ENCODE peak calls at places on chromosomes 1 and 21, in five cellular contexts. J, U, Q, G and C are unnamed samples.

GRCh38 chr1:245650441-245650840 is 495.7 kb downstream of the KIF26B start:
- DNase-seq in G (no peak), Q (no peak), J (no peak), U (no peak), C (no peak)

GRCh38 chr1:88490676-88491075 is 193.4 kb upstream of the PKN2 start:
- DNase-seq in J (no peak), Q (no peak), U (no peak), G (no peak), C (no peak)

GRCh38 chr1:21891081-21891480 is 46.0 kb downstream of the HSPG2 start:
- DNase-seq in Q (no peak), U (no peak), G (no peak), J (no peak), C (no peak)

GRCh38 chr1:227869851-227870305 is 54.4 kb downstream of the PRSS38 start:
- DNase-seq in J (no peak), Q (no peak), G (no peak), U (no peak), C (no peak)

GRCh38 chr1:24897263-24898151 is 32.6 kb downstream of the RUNX3 start:
- DNase-seq in U (peak), J (no peak), G (no peak), Q (no peak), C (peak)

GRCh38 chr1:76713535-76713934 is 153.7 kb upstream of the ST6GALNAC5 start:
- DNase-seq in Q (no peak), U (no peak), G (peak), J (no peak), C (no peak)

GRCh38 chr1:117339866-117340357 is 27.3 kb upstream of the MAN1A2 start:
- DNase-seq in U (peak), Q (no peak), J (no peak), G (no peak), C (no peak)

GRCh38 chr1:201603613-201604232 is 64.8 kb downstream of the NAV1 start:
- DNase-seq in Q (no peak), G (no peak), U (no peak), J (no peak), C (no peak)

GRCh38 chr1:21254335-21254951 is 35.8 kb downstream of the ECE1 start:
- DNase-seq in Q (no peak), G (no peak), U (peak), J (no peak), C (no peak)

GRCh38 chr1:47809301-47810084 is 187.7 kb downstream of the TRABD2B start:
- DNase-seq in J (no peak), Q (no peak), G (no peak), U (no peak), C (no peak)

GRCh38 chr1:175564723-175565122 is 178.7 kb downstream of the TNR start:
- DNase-seq in J (no peak), G (no peak), U (no peak), Q (no peak), C (no peak)

GRCh38 chr1:25802915-25803314 is 2.9 kb downstream of the SELENON start:
- DNase-seq in U (no peak), Q (no peak), J (no peak), G (no peak), C (no peak)

GRCh38 chr1:99133759-99134158 is 129.1 kb upstream of the PLPPR5 start:
- DNase-seq in Q (no peak), J (no peak), G (no peak), U (no peak), C (no peak)

GRCh38 chr1:145690587-145691558 is 16.3 kb downstream of the PDZK1 start:
- DNase-seq in J (no peak), U (no peak), G (peak), Q (no peak), C (no peak)

GRCh38 chr1:182259229-182259872 is 132.2 kb downstream of the GLUL start:
- DNase-seq in U (peak), J (no peak), Q (no peak), G (peak), C (no peak)

GRCh38 chr1:219416598-219417238 is 196.2 kb downstream of the ZC3H11B start:
- DNase-seq in J (peak), U (peak), Q (peak), G (no peak), C (peak)
- TF ChIP-seq CTCF in J (peak), U (peak), Q (peak), G (peak), C (no peak)

GRCh38 chr1:54567961-54568360 is 19.9 kb downstream of the ACOT11 start:
- DNase-seq in Q (no peak), J (no peak), G (no peak), U (no peak), C (no peak)
- TF ChIP-seq CTCF in Q (no peak), J (no peak), G (no peak), U (no peak), C (no peak)

DNA sequence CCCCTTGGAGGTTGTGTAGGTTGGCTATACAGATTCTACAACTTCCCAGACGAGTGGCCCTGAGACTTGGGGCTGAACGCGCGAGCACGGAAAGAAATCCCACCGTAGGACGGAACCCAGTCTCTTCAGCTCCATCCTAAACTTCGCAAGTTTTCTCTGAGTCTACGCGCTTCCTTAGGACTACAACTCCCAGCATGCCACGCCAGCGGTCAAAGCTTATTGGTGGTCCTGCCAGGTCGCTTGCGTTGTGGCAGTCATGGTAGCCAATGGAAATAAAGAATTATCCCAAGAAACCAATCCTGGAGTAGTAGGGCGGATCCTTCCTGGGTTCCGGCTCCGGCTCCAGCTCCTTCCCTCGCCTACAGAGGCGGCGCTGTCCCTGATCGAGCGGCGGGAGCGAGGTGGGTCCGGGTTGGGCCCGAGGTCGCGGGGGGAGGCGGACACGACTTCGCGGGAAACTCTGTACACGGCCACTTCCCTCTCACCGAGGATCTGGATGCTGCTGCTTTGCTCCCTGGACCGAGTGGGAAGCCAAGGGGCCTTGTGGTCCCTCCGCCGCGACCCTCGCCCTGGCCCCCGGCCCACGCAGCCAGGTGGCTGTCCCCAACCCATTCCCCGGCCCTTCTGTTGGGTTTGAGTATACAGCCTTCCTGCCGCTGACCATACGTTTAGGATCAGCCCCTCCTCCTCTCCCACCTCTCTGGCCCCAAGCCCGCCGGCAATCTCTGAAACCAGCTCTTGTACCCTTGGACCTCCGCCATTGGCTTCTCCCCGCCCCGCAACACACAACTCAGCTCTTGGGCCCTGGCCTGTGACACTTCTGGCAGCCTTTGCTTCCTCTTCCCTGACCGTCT is at the start of gene ZNF691:
- DNase-seq in Q (peak), U (peak), J (peak), G (peak), C (peak)
- TF ChIP-seq CTCF in Q (no peak), U (no peak), J (peak), G (peak), C (no peak)

GRCh38 chr1:15325375-15326085 is 78.5 kb downstream of the FHAD1 start:
- DNase-seq in U (no peak), G (no peak), Q (no peak), J (no peak), C (no peak)
- TF ChIP-seq CTCF in U (no peak), G (peak), Q (no peak), J (no peak), C (no peak)

GRCh38 chr1:226725870-226726212 is 13.2 kb downstream of the ITPKB start:
- DNase-seq in Q (no peak), J (no peak), G (no peak), U (no peak), C (no peak)

GRCh38 chr1:226722240-226722900 is 16.7 kb downstream of the ITPKB start:
- DNase-seq in Q (no peak), G (no peak), J (no peak), U (no peak), C (no peak)

GRCh38 chr1:226722901-226723639 is 16.0 kb downstream of the ITPKB start:
- DNase-seq in G (no peak), U (no peak), J (no peak), Q (no peak), C (no peak)

GRCh38 chr1:226719596-226720386 is 19.3 kb downstream of the ITPKB start:
- DNase-seq in G (no peak), Q (no peak), J (no peak), U (no peak), C (no peak)

GRCh38 chr1:226723640-226724532 is 15.2 kb downstream of the ITPKB start:
- DNase-seq in Q (no peak), U (no peak), G (no peak), J (peak), C (no peak)
- TF ChIP-seq CTCF in Q (no peak), U (no peak), G (no peak), J (no peak), C (no peak)

GRCh38 chr1:53838654-53838974 is 518 bp upstream of the NDC1 start:
- DNase-seq in G (no peak), Q (no peak), U (no peak), J (no peak), C (no peak)

GRCh38 chr1:53834776-53835175 is 3.3 kb downstream of the NDC1 start:
- DNase-seq in U (no peak), Q (no peak), J (no peak), G (no peak), C (no peak)

GRCh38 chr1:53842347-53842746 is 4.3 kb upstream of the NDC1 start:
- DNase-seq in Q (no peak), U (no peak), J (no peak), G (no peak), C (no peak)

GRCh38 chr1:53835491-53835890 is 2.6 kb downstream of the NDC1 start:
- DNase-seq in Q (no peak), J (no peak), U (no peak), G (no peak), C (no peak)

DNA sequence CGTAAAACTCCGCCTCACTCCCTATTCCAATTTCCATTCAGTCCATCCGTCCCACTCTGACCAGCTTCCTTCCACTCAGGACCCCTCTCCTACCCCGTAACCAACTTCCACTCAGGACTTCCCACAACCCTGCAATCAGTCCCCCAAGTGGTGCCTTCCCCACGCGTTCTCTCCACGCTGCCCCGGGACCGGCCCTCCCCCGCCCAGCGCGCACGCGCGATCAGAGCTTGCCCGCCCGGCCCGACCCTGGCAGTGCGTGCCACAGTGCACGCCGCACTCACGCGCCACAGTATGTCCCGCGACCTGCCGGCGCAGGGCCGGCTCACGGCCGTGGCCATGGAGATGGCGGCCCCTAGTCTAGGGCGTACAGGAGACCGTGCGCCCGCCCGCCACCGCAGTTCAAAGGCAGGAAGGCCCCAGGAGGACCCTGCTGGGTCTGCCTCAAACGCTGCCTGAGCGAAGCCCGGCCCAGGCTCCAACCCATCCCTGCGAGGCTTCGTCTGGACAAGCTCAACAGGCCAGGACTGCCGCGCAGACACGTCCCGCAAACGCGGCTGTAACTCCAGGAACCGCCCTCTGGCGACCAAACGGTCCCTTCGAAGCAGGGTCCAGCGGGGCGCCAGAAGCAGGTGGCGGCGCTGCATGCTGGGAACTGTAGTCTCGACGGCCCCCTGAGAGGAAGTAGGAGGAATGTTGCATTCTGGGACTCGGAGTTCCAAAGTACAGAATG is at the start of gene NDC1:
- DNase-seq in U (peak), J (peak), Q (peak), G (peak), C (peak)
- TF ChIP-seq CTCF in U (no peak), J (no peak), Q (no peak), G (no peak), C (no peak)

DNA sequence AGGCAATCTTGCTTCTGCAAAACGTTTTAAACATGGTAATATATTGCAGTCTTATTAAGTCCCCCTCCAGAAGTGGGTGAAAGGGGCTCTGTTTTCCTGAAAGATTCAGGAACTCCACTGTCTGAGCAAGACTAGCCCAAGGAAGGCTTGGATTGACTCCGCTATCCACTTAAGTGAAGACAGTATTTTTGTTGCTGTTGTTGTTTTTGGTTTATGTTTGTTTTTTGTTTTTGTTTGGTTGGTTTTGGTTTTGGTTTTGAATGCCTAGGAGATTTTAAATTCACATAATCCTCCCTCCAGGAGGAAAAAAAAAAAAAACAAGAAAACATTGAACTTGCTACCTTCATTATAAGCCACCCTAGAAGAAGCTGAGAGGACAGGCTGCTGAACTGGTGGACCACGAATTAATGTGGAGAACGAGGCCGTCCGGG is 29.1 kb upstream of the NFIA start:
- DNase-seq in J (no peak), U (no peak), G (no peak), Q (no peak), C (no peak)
- TF ChIP-seq CTCF in J (no peak), U (no peak), G (no peak), Q (no peak), C (no peak)

DNA sequence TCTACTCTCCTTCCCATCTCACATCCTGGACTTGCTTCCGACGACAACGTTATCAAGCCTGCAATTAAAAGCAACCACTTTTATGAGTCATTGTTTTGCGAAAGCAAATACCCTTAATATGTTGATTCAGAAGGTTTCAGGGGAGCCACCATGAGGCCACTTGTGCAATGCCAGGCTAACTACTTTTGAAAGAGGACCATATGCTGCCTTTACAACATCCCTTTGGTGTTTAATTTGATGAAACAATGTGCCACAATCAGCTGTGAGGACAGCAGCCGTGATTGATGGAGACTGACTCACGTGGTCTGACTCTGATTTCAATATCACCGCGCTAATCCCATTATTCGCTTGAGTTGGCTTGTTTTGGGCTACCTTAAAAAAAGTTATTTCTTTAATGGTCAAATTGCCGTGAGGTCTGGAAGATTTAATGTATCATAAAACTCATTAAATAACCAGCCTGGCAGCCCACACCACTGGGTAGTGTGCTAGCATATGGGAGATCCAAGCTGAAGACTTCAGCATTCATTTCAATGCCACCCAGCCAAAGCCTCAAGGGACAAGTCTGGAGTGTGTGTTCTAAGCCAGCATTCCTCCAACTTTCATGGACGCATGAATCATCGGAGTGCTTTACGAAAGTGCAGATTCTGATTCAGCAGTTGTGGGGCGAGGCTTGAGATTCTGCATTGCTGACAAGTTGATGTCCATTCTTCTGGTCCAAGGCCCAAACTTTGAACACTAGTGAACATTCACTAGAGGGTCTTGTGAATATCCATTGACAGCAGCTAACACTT is 73.3 kb upstream of the PAXBP1 start:
- DNase-seq in Q (no peak), G (no peak), U (no peak), J (no peak), C (no peak)
- TF ChIP-seq CTCF in Q (no peak), G (no peak), U (no peak), J (no peak), C (no peak)

GRCh38 chr1:32892368-32893197 is 6.3 kb downstream of the HPCA start:
- DNase-seq in Q (peak), U (peak), J (peak), G (peak), C (no peak)
- TF ChIP-seq CTCF in Q (no peak), U (peak), J (peak), G (peak), C (no peak)

DNA sequence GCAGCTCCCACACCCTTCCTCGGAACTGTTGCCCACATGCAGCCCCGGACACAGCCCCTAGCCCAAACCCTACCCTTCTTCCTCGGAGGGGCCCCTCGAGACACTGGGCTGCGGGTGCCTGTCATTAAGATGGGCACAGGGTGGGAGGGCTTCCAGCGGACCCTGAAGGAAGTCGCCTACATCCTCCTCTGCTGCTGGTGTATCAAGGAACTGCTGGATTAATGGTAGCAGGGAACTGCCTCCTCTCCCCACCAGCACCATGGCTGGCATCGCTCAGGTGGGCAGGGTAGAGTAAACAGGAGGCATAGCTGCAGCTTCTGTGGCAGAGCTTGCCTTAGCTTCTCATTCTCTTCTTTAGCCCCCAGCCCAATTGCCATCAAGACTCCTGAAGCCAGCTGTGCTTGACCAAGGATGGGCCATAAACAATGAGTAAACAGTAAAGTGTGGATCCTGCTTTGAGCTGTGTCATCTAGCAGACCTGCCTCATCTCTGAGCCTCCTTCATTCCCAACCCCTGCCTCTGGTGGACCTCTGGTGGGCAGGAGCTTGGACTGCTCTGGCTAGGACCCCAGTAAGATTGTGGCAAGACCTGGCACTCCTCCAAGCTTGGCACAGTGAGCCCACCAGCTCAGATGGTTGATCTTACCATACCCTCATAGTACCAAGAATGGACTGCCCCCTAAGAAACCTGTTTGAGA is at the start of gene LENEP:
- DNase-seq in Q (no peak), J (no peak), G (no peak), U (no peak), C (no peak)
- TF ChIP-seq CTCF in Q (no peak), J (no peak), G (no peak), U (no peak), C (no peak)